ENCODE peak calls at places on chromosomes 12 and 14, in four cellular contexts. One of them, this sample, is unnamed.
A peak's percentile ranks its signal among the peaks of the same experiment; 100 is the strongest.

GRCh38 chr12:43957732-43958131 is 121.9 kb downstream of the TMEM117 start:
- DNase-seq in effector memory CD4-positive, alpha-beta T cell: no peak
- DNase-seq in hippocampal formation: peak; percentile 54
- DNase-seq in activated naive CD8-positive, alpha-beta T cell treated with anti-CD3 and anti-CD28 coated beads, Interleukin-2, amount 50 U/mL, for 24 hours: peak; percentile 5
- DNase-seq in this sample: no peak

GRCh38 chr12:2624543-2625266 is 170.1 kb upstream of the FKBP4 start:
- DNase-seq in effector memory CD4-positive, alpha-beta T cell: no peak
- DNase-seq in hippocampal formation: no peak
- DNase-seq in activated naive CD8-positive, alpha-beta T cell treated with anti-CD3 and anti-CD28 coated beads, Interleukin-2, amount 50 U/mL, for 24 hours: peak; percentile 20
- DNase-seq in this sample: no peak

GRCh38 chr12:104243971-104244370 is 28.4 kb downstream of the TXNRD1 start:
- DNase-seq in effector memory CD4-positive, alpha-beta T cell: no peak
- DNase-seq in hippocampal formation: no peak
- DNase-seq in activated naive CD8-positive, alpha-beta T cell treated with anti-CD3 and anti-CD28 coated beads, Interleukin-2, amount 50 U/mL, for 24 hours: no peak
- DNase-seq in this sample: no peak

GRCh38 chr12:1697253-1697652 is 6.4 kb downstream of the ADIPOR2 start:
- DNase-seq in effector memory CD4-positive, alpha-beta T cell: no peak
- DNase-seq in hippocampal formation: no peak
- DNase-seq in activated naive CD8-positive, alpha-beta T cell treated with anti-CD3 and anti-CD28 coated beads, Interleukin-2, amount 50 U/mL, for 24 hours: no peak
- DNase-seq in this sample: no peak

GRCh38 chr12:46414591-46415268 is 42.2 kb upstream of the SLC38A2 start:
- DNase-seq in effector memory CD4-positive, alpha-beta T cell: no peak
- DNase-seq in hippocampal formation: no peak
- DNase-seq in activated naive CD8-positive, alpha-beta T cell treated with anti-CD3 and anti-CD28 coated beads, Interleukin-2, amount 50 U/mL, for 24 hours: no peak
- DNase-seq in this sample: no peak

GRCh38 chr14:101478096-101478495 is 83.2 kb upstream of the DIO3 start:
- DNase-seq in effector memory CD4-positive, alpha-beta T cell: no peak
- DNase-seq in hippocampal formation: no peak
- DNase-seq in activated naive CD8-positive, alpha-beta T cell treated with anti-CD3 and anti-CD28 coated beads, Interleukin-2, amount 50 U/mL, for 24 hours: no peak
- DNase-seq in this sample: no peak

GRCh38 chr14:85764809-85765208 is 234.9 kb downstream of the FLRT2 start:
- DNase-seq in effector memory CD4-positive, alpha-beta T cell: no peak
- DNase-seq in hippocampal formation: no peak
- DNase-seq in activated naive CD8-positive, alpha-beta T cell treated with anti-CD3 and anti-CD28 coated beads, Interleukin-2, amount 50 U/mL, for 24 hours: no peak
- DNase-seq in this sample: no peak

GRCh38 chr12:99476956-99477355 is 170.6 kb upstream of the GARIN6 start:
- DNase-seq in effector memory CD4-positive, alpha-beta T cell: no peak
- DNase-seq in hippocampal formation: no peak
- DNase-seq in activated naive CD8-positive, alpha-beta T cell treated with anti-CD3 and anti-CD28 coated beads, Interleukin-2, amount 50 U/mL, for 24 hours: no peak
- DNase-seq in this sample: no peak

GRCh38 chr12:47833591-47834012 is 13.9 kb upstream of the HDAC7 start:
- DNase-seq in effector memory CD4-positive, alpha-beta T cell: no peak
- DNase-seq in hippocampal formation: no peak
- DNase-seq in activated naive CD8-positive, alpha-beta T cell treated with anti-CD3 and anti-CD28 coated beads, Interleukin-2, amount 50 U/mL, for 24 hours: no peak
- DNase-seq in this sample: no peak

GRCh38 chr12:9347328-9348127 is 139.3 kb upstream of the PZP start:
- DNase-seq in effector memory CD4-positive, alpha-beta T cell: no peak
- DNase-seq in hippocampal formation: no peak
- DNase-seq in activated naive CD8-positive, alpha-beta T cell treated with anti-CD3 and anti-CD28 coated beads, Interleukin-2, amount 50 U/mL, for 24 hours: peak; percentile 27
- DNase-seq in this sample: no peak

GRCh38 chr12:122672515-122672914 is 30.6 kb downstream of the HCAR2 start:
- DNase-seq in effector memory CD4-positive, alpha-beta T cell: no peak
- DNase-seq in hippocampal formation: no peak
- DNase-seq in activated naive CD8-positive, alpha-beta T cell treated with anti-CD3 and anti-CD28 coated beads, Interleukin-2, amount 50 U/mL, for 24 hours: no peak
- DNase-seq in this sample: no peak

GRCh38 chr14:60805881-60806569 is 71.5 kb downstream of the MNAT1 start:
- DNase-seq in effector memory CD4-positive, alpha-beta T cell: no peak
- DNase-seq in hippocampal formation: no peak
- DNase-seq in activated naive CD8-positive, alpha-beta T cell treated with anti-CD3 and anti-CD28 coated beads, Interleukin-2, amount 50 U/mL, for 24 hours: no peak
- DNase-seq in this sample: no peak

GRCh38 chr12:130754234-130755001 is 38.3 kb upstream of the RIMBP2 start:
- DNase-seq in effector memory CD4-positive, alpha-beta T cell: no peak
- DNase-seq in hippocampal formation: no peak
- DNase-seq in activated naive CD8-positive, alpha-beta T cell treated with anti-CD3 and anti-CD28 coated beads, Interleukin-2, amount 50 U/mL, for 24 hours: no peak
- DNase-seq in this sample: no peak

GRCh38 chr14:31926123-31926522 is 151.0 kb upstream of the ARHGAP5 start:
- DNase-seq in effector memory CD4-positive, alpha-beta T cell: no peak
- DNase-seq in hippocampal formation: no peak
- DNase-seq in activated naive CD8-positive, alpha-beta T cell treated with anti-CD3 and anti-CD28 coated beads, Interleukin-2, amount 50 U/mL, for 24 hours: peak; percentile 8
- DNase-seq in this sample: no peak

GRCh38 chr12:130214686-130215370 is 52.6 kb downstream of the FZD10 start:
- DNase-seq in effector memory CD4-positive, alpha-beta T cell: no peak
- DNase-seq in hippocampal formation: no peak
- DNase-seq in activated naive CD8-positive, alpha-beta T cell treated with anti-CD3 and anti-CD28 coated beads, Interleukin-2, amount 50 U/mL, for 24 hours: no peak
- DNase-seq in this sample: no peak

GRCh38 chr14:36747411-36748184 is 85.9 kb downstream of the PAX9 start:
- DNase-seq in effector memory CD4-positive, alpha-beta T cell: no peak
- DNase-seq in hippocampal formation: no peak
- DNase-seq in activated naive CD8-positive, alpha-beta T cell treated with anti-CD3 and anti-CD28 coated beads, Interleukin-2, amount 50 U/mL, for 24 hours: no peak
- DNase-seq in this sample: no peak

GRCh38 chr12:42332301-42332894 is 6.4 kb downstream of the PPHLN1 start:
- DNase-seq in effector memory CD4-positive, alpha-beta T cell: no peak
- DNase-seq in hippocampal formation: peak; percentile 35
- DNase-seq in activated naive CD8-positive, alpha-beta T cell treated with anti-CD3 and anti-CD28 coated beads, Interleukin-2, amount 50 U/mL, for 24 hours: peak; percentile 16
- DNase-seq in this sample: peak; percentile 10

GRCh38 chr12:3821441-3821840 is 51.8 kb downstream of the PARP11 start:
- DNase-seq in effector memory CD4-positive, alpha-beta T cell: no peak
- DNase-seq in hippocampal formation: no peak
- DNase-seq in activated naive CD8-positive, alpha-beta T cell treated with anti-CD3 and anti-CD28 coated beads, Interleukin-2, amount 50 U/mL, for 24 hours: no peak
- DNase-seq in this sample: no peak

GRCh38 chr14:95431199-95432145 is 85.0 kb downstream of the SYNE3 start:
- DNase-seq in effector memory CD4-positive, alpha-beta T cell: no peak
- DNase-seq in hippocampal formation: peak; percentile 13
- DNase-seq in activated naive CD8-positive, alpha-beta T cell treated with anti-CD3 and anti-CD28 coated beads, Interleukin-2, amount 50 U/mL, for 24 hours: no peak
- DNase-seq in this sample: no peak

GRCh38 chr14:99454246-99454645 is 26.4 kb downstream of the SETD3 start:
- DNase-seq in effector memory CD4-positive, alpha-beta T cell: no peak
- DNase-seq in hippocampal formation: no peak
- DNase-seq in activated naive CD8-positive, alpha-beta T cell treated with anti-CD3 and anti-CD28 coated beads, Interleukin-2, amount 50 U/mL, for 24 hours: no peak
- DNase-seq in this sample: no peak

GRCh38 chr12:54958048-54958658 is 26.4 kb downstream of the TESPA1 start:
- DNase-seq in effector memory CD4-positive, alpha-beta T cell: peak; percentile 16
- DNase-seq in hippocampal formation: peak; percentile 86
- DNase-seq in activated naive CD8-positive, alpha-beta T cell treated with anti-CD3 and anti-CD28 coated beads, Interleukin-2, amount 50 U/mL, for 24 hours: peak; percentile 42
- DNase-seq in this sample: peak; percentile 36

GRCh38 chr12:102702447-102703114 is 214.5 kb downstream of the PAH start:
- DNase-seq in effector memory CD4-positive, alpha-beta T cell: no peak
- DNase-seq in hippocampal formation: peak; percentile 38
- DNase-seq in activated naive CD8-positive, alpha-beta T cell treated with anti-CD3 and anti-CD28 coated beads, Interleukin-2, amount 50 U/mL, for 24 hours: peak; percentile 33
- DNase-seq in this sample: no peak

GRCh38 chr14:28651148-28651547 is 115.4 kb upstream of the FOXG1 start:
- DNase-seq in effector memory CD4-positive, alpha-beta T cell: no peak
- DNase-seq in hippocampal formation: no peak
- DNase-seq in activated naive CD8-positive, alpha-beta T cell treated with anti-CD3 and anti-CD28 coated beads, Interleukin-2, amount 50 U/mL, for 24 hours: no peak
- DNase-seq in this sample: no peak

GRCh38 chr12:19641235-19642080 is 202.2 kb downstream of the AEBP2 start:
- DNase-seq in effector memory CD4-positive, alpha-beta T cell: no peak
- DNase-seq in hippocampal formation: no peak
- DNase-seq in activated naive CD8-positive, alpha-beta T cell treated with anti-CD3 and anti-CD28 coated beads, Interleukin-2, amount 50 U/mL, for 24 hours: no peak
- DNase-seq in this sample: no peak

GRCh38 chr12:111429760-111430417 is 24.2 kb downstream of the SH2B3 start:
- DNase-seq in effector memory CD4-positive, alpha-beta T cell: peak; percentile 76
- DNase-seq in hippocampal formation: no peak
- DNase-seq in activated naive CD8-positive, alpha-beta T cell treated with anti-CD3 and anti-CD28 coated beads, Interleukin-2, amount 50 U/mL, for 24 hours: peak; percentile 72
- DNase-seq in this sample: peak; percentile 73

GRCh38 chr14:51328089-51328941 is 88.3 kb downstream of the TMX1 start:
- DNase-seq in effector memory CD4-positive, alpha-beta T cell: no peak
- DNase-seq in hippocampal formation: no peak
- DNase-seq in activated naive CD8-positive, alpha-beta T cell treated with anti-CD3 and anti-CD28 coated beads, Interleukin-2, amount 50 U/mL, for 24 hours: peak; percentile 59
- DNase-seq in this sample: no peak

This sample was measured in T-helper 9 cell.